ENCODE peak calls at places on chromosomes 5 and 9, in six cellular contexts. One of them, this sample, is unnamed.
A peak's percentile ranks its signal among the peaks of the same experiment; 100 is the strongest.

GRCh38 chr5:168734657-168735344 is 155.6 kb upstream of the PANK3 start:
- DNase-seq in AG04449: no peak
- DNase-seq in stimulated activated CD4-positive, alpha-beta T cell treated with anti-CD3 and anti-CD28 coated beads, Interleukin-1b, Interleukin-23, amount 100 ng/mL, for 24 hours: no peak
- DNase-seq in choroid plexus epithelial cell: peak; percentile 16
- DNase-seq in KBM-7: no peak
- DNase-seq in uterus: peak; percentile 50
- DNase-seq in this sample: peak; percentile 29

GRCh38 chr5:165290535-165290934 is 1785.1 kb downstream of the MAT2B start:
- DNase-seq in AG04449: no peak
- DNase-seq in stimulated activated CD4-positive, alpha-beta T cell treated with anti-CD3 and anti-CD28 coated beads, Interleukin-1b, Interleukin-23, amount 100 ng/mL, for 24 hours: no peak
- DNase-seq in choroid plexus epithelial cell: no peak
- DNase-seq in KBM-7: no peak
- DNase-seq in uterus: no peak
- DNase-seq in this sample: no peak

GRCh38 chr9:72882117-72882775 is 70.6 kb downstream of the ALDH1A1 start:
- DNase-seq in AG04449: no peak
- DNase-seq in stimulated activated CD4-positive, alpha-beta T cell treated with anti-CD3 and anti-CD28 coated beads, Interleukin-1b, Interleukin-23, amount 100 ng/mL, for 24 hours: no peak
- DNase-seq in choroid plexus epithelial cell: no peak
- DNase-seq in KBM-7: no peak
- DNase-seq in uterus: peak; percentile 21
- DNase-seq in this sample: peak; percentile 37

GRCh38 chr9:93003552-93004407 is 54.7 kb upstream of the SUSD3 start:
- DNase-seq in AG04449: no peak
- DNase-seq in stimulated activated CD4-positive, alpha-beta T cell treated with anti-CD3 and anti-CD28 coated beads, Interleukin-1b, Interleukin-23, amount 100 ng/mL, for 24 hours: peak; percentile 53
- DNase-seq in choroid plexus epithelial cell: peak; percentile 68
- DNase-seq in KBM-7: peak; percentile 80
- DNase-seq in uterus: peak; percentile 59
- DNase-seq in this sample: peak; percentile 68

GRCh38 chr9:326667-327066 is 112.0 kb downstream of the DOCK8 start:
- DNase-seq in AG04449: no peak
- DNase-seq in stimulated activated CD4-positive, alpha-beta T cell treated with anti-CD3 and anti-CD28 coated beads, Interleukin-1b, Interleukin-23, amount 100 ng/mL, for 24 hours: no peak
- DNase-seq in choroid plexus epithelial cell: no peak
- DNase-seq in KBM-7: no peak
- DNase-seq in uterus: no peak
- DNase-seq in this sample: no peak

GRCh38 chr5:33468811-33469435 is 28.2 kb downstream of the TARS1 start:
- DNase-seq in AG04449: no peak
- DNase-seq in stimulated activated CD4-positive, alpha-beta T cell treated with anti-CD3 and anti-CD28 coated beads, Interleukin-1b, Interleukin-23, amount 100 ng/mL, for 24 hours: no peak
- DNase-seq in choroid plexus epithelial cell: no peak
- DNase-seq in KBM-7: no peak
- DNase-seq in uterus: no peak
- DNase-seq in this sample: no peak

GRCh38 chr9:126763130-126763764 is 41.6 kb upstream of the ZBTB43 start:
- DNase-seq in AG04449: no peak
- DNase-seq in stimulated activated CD4-positive, alpha-beta T cell treated with anti-CD3 and anti-CD28 coated beads, Interleukin-1b, Interleukin-23, amount 100 ng/mL, for 24 hours: no peak
- DNase-seq in choroid plexus epithelial cell: peak; percentile 6
- DNase-seq in KBM-7: peak; percentile 14
- DNase-seq in uterus: no peak
- DNase-seq in this sample: no peak

GRCh38 chr9:115672477-115673316 is 480.9 kb upstream of the PAPPA start:
- DNase-seq in AG04449: peak; percentile 95
- DNase-seq in stimulated activated CD4-positive, alpha-beta T cell treated with anti-CD3 and anti-CD28 coated beads, Interleukin-1b, Interleukin-23, amount 100 ng/mL, for 24 hours: no peak
- DNase-seq in choroid plexus epithelial cell: peak; percentile 98
- DNase-seq in KBM-7: no peak
- DNase-seq in uterus: no peak
- DNase-seq in this sample: no peak

GRCh38 chr5:132294728-132295504 is 722 bp downstream of the SLC22A4 start:
- DNase-seq in AG04449: no peak
- DNase-seq in stimulated activated CD4-positive, alpha-beta T cell treated with anti-CD3 and anti-CD28 coated beads, Interleukin-1b, Interleukin-23, amount 100 ng/mL, for 24 hours: peak; percentile 43
- DNase-seq in choroid plexus epithelial cell: peak; percentile 80
- DNase-seq in KBM-7: peak; percentile 86
- DNase-seq in uterus: peak; percentile 51
- DNase-seq in this sample: peak; percentile 92

GRCh38 chr9:108163321-108164005 is 673.9 kb upstream of the KLF4 start:
- DNase-seq in AG04449: no peak
- DNase-seq in stimulated activated CD4-positive, alpha-beta T cell treated with anti-CD3 and anti-CD28 coated beads, Interleukin-1b, Interleukin-23, amount 100 ng/mL, for 24 hours: no peak
- DNase-seq in choroid plexus epithelial cell: no peak
- DNase-seq in KBM-7: no peak
- DNase-seq in uterus: no peak
- DNase-seq in this sample: no peak

GRCh38 chr9:98805506-98806272 is 1.8 kb upstream of the GALNT12 start:
- DNase-seq in AG04449: no peak
- DNase-seq in stimulated activated CD4-positive, alpha-beta T cell treated with anti-CD3 and anti-CD28 coated beads, Interleukin-1b, Interleukin-23, amount 100 ng/mL, for 24 hours: no peak
- DNase-seq in choroid plexus epithelial cell: peak; percentile 87
- DNase-seq in KBM-7: no peak
- DNase-seq in uterus: no peak
- DNase-seq in this sample: peak; percentile 71

GRCh38 chr5:1104327-1105006 is 7.4 kb downstream of the SLC12A7 start:
- DNase-seq in AG04449: no peak
- DNase-seq in stimulated activated CD4-positive, alpha-beta T cell treated with anti-CD3 and anti-CD28 coated beads, Interleukin-1b, Interleukin-23, amount 100 ng/mL, for 24 hours: no peak
- DNase-seq in choroid plexus epithelial cell: no peak
- DNase-seq in KBM-7: peak; percentile 77
- DNase-seq in uterus: no peak
- DNase-seq in this sample: no peak

GRCh38 chr5:73867344-73868335 is 241.6 kb downstream of the ARHGEF28 start:
- DNase-seq in AG04449: no peak
- DNase-seq in stimulated activated CD4-positive, alpha-beta T cell treated with anti-CD3 and anti-CD28 coated beads, Interleukin-1b, Interleukin-23, amount 100 ng/mL, for 24 hours: no peak
- DNase-seq in choroid plexus epithelial cell: peak; percentile 49
- DNase-seq in KBM-7: no peak
- DNase-seq in uterus: no peak
- DNase-seq in this sample: no peak

GRCh38 chr5:12865529-12865928 is 961.3 kb upstream of the CTNND2 start:
- DNase-seq in AG04449: no peak
- DNase-seq in stimulated activated CD4-positive, alpha-beta T cell treated with anti-CD3 and anti-CD28 coated beads, Interleukin-1b, Interleukin-23, amount 100 ng/mL, for 24 hours: no peak
- DNase-seq in choroid plexus epithelial cell: peak; percentile 4
- DNase-seq in KBM-7: peak; percentile 12
- DNase-seq in uterus: no peak
- DNase-seq in this sample: no peak

GRCh38 chr5:77343165-77343564 is 132.7 kb downstream of the PDE8B start:
- DNase-seq in AG04449: no peak
- DNase-seq in stimulated activated CD4-positive, alpha-beta T cell treated with anti-CD3 and anti-CD28 coated beads, Interleukin-1b, Interleukin-23, amount 100 ng/mL, for 24 hours: no peak
- DNase-seq in choroid plexus epithelial cell: no peak
- DNase-seq in KBM-7: no peak
- DNase-seq in uterus: no peak
- DNase-seq in this sample: no peak

GRCh38 chr5:68279960-68280359 is 64.4 kb downstream of the PIK3R1 start:
- DNase-seq in AG04449: no peak
- DNase-seq in stimulated activated CD4-positive, alpha-beta T cell treated with anti-CD3 and anti-CD28 coated beads, Interleukin-1b, Interleukin-23, amount 100 ng/mL, for 24 hours: no peak
- DNase-seq in choroid plexus epithelial cell: no peak
- DNase-seq in KBM-7: peak; percentile 21
- DNase-seq in uterus: no peak
- DNase-seq in this sample: no peak

GRCh38 chr5:178902849-178903248 is 7.1 kb downstream of the ZFP2 start:
- DNase-seq in AG04449: no peak
- DNase-seq in stimulated activated CD4-positive, alpha-beta T cell treated with anti-CD3 and anti-CD28 coated beads, Interleukin-1b, Interleukin-23, amount 100 ng/mL, for 24 hours: no peak
- DNase-seq in choroid plexus epithelial cell: no peak
- DNase-seq in KBM-7: no peak
- DNase-seq in uterus: no peak
- DNase-seq in this sample: no peak

GRCh38 chr5:95087819-95088317 is 197.0 kb downstream of the MCTP1 start:
- DNase-seq in AG04449: no peak
- DNase-seq in stimulated activated CD4-positive, alpha-beta T cell treated with anti-CD3 and anti-CD28 coated beads, Interleukin-1b, Interleukin-23, amount 100 ng/mL, for 24 hours: no peak
- DNase-seq in choroid plexus epithelial cell: peak; percentile 83
- DNase-seq in KBM-7: no peak
- DNase-seq in uterus: no peak
- DNase-seq in this sample: peak; percentile 12

GRCh38 chr5:1012316-1012841 is 3.8 kb downstream of the NKD2 start:
- DNase-seq in AG04449: no peak
- DNase-seq in stimulated activated CD4-positive, alpha-beta T cell treated with anti-CD3 and anti-CD28 coated beads, Interleukin-1b, Interleukin-23, amount 100 ng/mL, for 24 hours: no peak
- DNase-seq in choroid plexus epithelial cell: no peak
- DNase-seq in KBM-7: no peak
- DNase-seq in uterus: no peak
- DNase-seq in this sample: no peak

GRCh38 chr9:21324040-21324439 is 11.2 kb downstream of the KLHL9 start:
- DNase-seq in AG04449: no peak
- DNase-seq in stimulated activated CD4-positive, alpha-beta T cell treated with anti-CD3 and anti-CD28 coated beads, Interleukin-1b, Interleukin-23, amount 100 ng/mL, for 24 hours: no peak
- DNase-seq in choroid plexus epithelial cell: peak; percentile 24
- DNase-seq in KBM-7: peak; percentile 49
- DNase-seq in uterus: no peak
- DNase-seq in this sample: peak; percentile 4

GRCh38 chr9:109918359-109919163 is 138.6 kb downstream of the PALM2AKAP2 start:
- DNase-seq in AG04449: no peak
- DNase-seq in stimulated activated CD4-positive, alpha-beta T cell treated with anti-CD3 and anti-CD28 coated beads, Interleukin-1b, Interleukin-23, amount 100 ng/mL, for 24 hours: no peak
- DNase-seq in choroid plexus epithelial cell: peak; percentile 33
- DNase-seq in KBM-7: peak; percentile 65
- DNase-seq in uterus: no peak
- DNase-seq in this sample: no peak

GRCh38 chr9:132942541-132943182 is 1.8 kb downstream of the TSC1 start:
- DNase-seq in AG04449: no peak
- DNase-seq in stimulated activated CD4-positive, alpha-beta T cell treated with anti-CD3 and anti-CD28 coated beads, Interleukin-1b, Interleukin-23, amount 100 ng/mL, for 24 hours: no peak
- DNase-seq in choroid plexus epithelial cell: peak; percentile 57
- DNase-seq in KBM-7: no peak
- DNase-seq in uterus: no peak
- DNase-seq in this sample: no peak

GRCh38 chr5:138369249-138369648 is 16.8 kb downstream of the KDM3B start:
- DNase-seq in AG04449: no peak
- DNase-seq in stimulated activated CD4-positive, alpha-beta T cell treated with anti-CD3 and anti-CD28 coated beads, Interleukin-1b, Interleukin-23, amount 100 ng/mL, for 24 hours: no peak
- DNase-seq in choroid plexus epithelial cell: no peak
- DNase-seq in KBM-7: peak; percentile 82
- DNase-seq in uterus: no peak
- DNase-seq in this sample: no peak

GRCh38 chr9:128633601-128634000 is 23.0 kb downstream of the DYNC2I2 start:
- DNase-seq in AG04449: no peak
- DNase-seq in stimulated activated CD4-positive, alpha-beta T cell treated with anti-CD3 and anti-CD28 coated beads, Interleukin-1b, Interleukin-23, amount 100 ng/mL, for 24 hours: no peak
- DNase-seq in choroid plexus epithelial cell: no peak
- DNase-seq in KBM-7: no peak
- DNase-seq in uterus: no peak
- DNase-seq in this sample: no peak

GRCh38 chr9:133880851-133881634 is 111.1 kb downstream of the VAV2 start:
- DNase-seq in AG04449: no peak
- DNase-seq in stimulated activated CD4-positive, alpha-beta T cell treated with anti-CD3 and anti-CD28 coated beads, Interleukin-1b, Interleukin-23, amount 100 ng/mL, for 24 hours: no peak
- DNase-seq in choroid plexus epithelial cell: peak; percentile 26
- DNase-seq in KBM-7: peak; percentile 8
- DNase-seq in uterus: no peak
- DNase-seq in this sample: no peak

GRCh38 chr5:101390317-101390908 is 487.3 kb upstream of the ST8SIA4 start:
- DNase-seq in AG04449: no peak
- DNase-seq in stimulated activated CD4-positive, alpha-beta T cell treated with anti-CD3 and anti-CD28 coated beads, Interleukin-1b, Interleukin-23, amount 100 ng/mL, for 24 hours: no peak
- DNase-seq in choroid plexus epithelial cell: peak; percentile 71
- DNase-seq in KBM-7: peak; percentile 77
- DNase-seq in uterus: no peak
- DNase-seq in this sample: no peak

GRCh38 chr5:14218897-14219573 is 75.9 kb downstream of the TRIO start:
- DNase-seq in AG04449: no peak
- DNase-seq in stimulated activated CD4-positive, alpha-beta T cell treated with anti-CD3 and anti-CD28 coated beads, Interleukin-1b, Interleukin-23, amount 100 ng/mL, for 24 hours: no peak
- DNase-seq in choroid plexus epithelial cell: peak; percentile 54
- DNase-seq in KBM-7: no peak
- DNase-seq in uterus: no peak
- DNase-seq in this sample: no peak

GRCh38 chr9:126704157-126704941 is 90.6 kb downstream of the LMX1B start:
- DNase-seq in AG04449: no peak
- DNase-seq in stimulated activated CD4-positive, alpha-beta T cell treated with anti-CD3 and anti-CD28 coated beads, Interleukin-1b, Interleukin-23, amount 100 ng/mL, for 24 hours: no peak
- DNase-seq in choroid plexus epithelial cell: peak; percentile 66
- DNase-seq in KBM-7: no peak
- DNase-seq in uterus: peak; percentile 66
- DNase-seq in this sample: peak; percentile 61

GRCh38 chr5:64299805-64300204 is 134.2 kb downstream of the RNF180 start:
- DNase-seq in AG04449: no peak
- DNase-seq in stimulated activated CD4-positive, alpha-beta T cell treated with anti-CD3 and anti-CD28 coated beads, Interleukin-1b, Interleukin-23, amount 100 ng/mL, for 24 hours: no peak
- DNase-seq in choroid plexus epithelial cell: no peak
- DNase-seq in KBM-7: no peak
- DNase-seq in uterus: no peak
- DNase-seq in this sample: no peak

GRCh38 chr5:141753971-141754713 is 72.1 kb upstream of the ARAP3 start:
- DNase-seq in AG04449: no peak
- DNase-seq in stimulated activated CD4-positive, alpha-beta T cell treated with anti-CD3 and anti-CD28 coated beads, Interleukin-1b, Interleukin-23, amount 100 ng/mL, for 24 hours: no peak
- DNase-seq in choroid plexus epithelial cell: peak; percentile 36
- DNase-seq in KBM-7: peak; percentile 65
- DNase-seq in uterus: no peak
- DNase-seq in this sample: peak; percentile 32